ENCODE peak calls at places on chromosomes 4 and X, in four cellular contexts. One of them, this sample, is unnamed.
A peak's percentile ranks its signal among the peaks of the same experiment; 100 is the strongest.

GRCh38 chrX:38086451-38087215 is 80.3 kb downstream of the SYTL5 start:
- DNase-seq in KG1: no peak
- DNase-seq in left colon: no peak
- DNase-seq in amygdala: no peak
- DNase-seq in this sample: no peak

GRCh38 chr4:38581708-38582107 is 82.3 kb upstream of the KLF3 start:
- DNase-seq in amygdala: no peak
- DNase-seq in KG1: no peak
- DNase-seq in left colon: no peak
- DNase-seq in this sample: no peak

GRCh38 chr4:110634320-110635154 is 11.7 kb upstream of the PITX2 start:
- DNase-seq in left colon: no peak
- DNase-seq in KG1: no peak
- DNase-seq in amygdala: no peak
- DNase-seq in this sample: no peak

GRCh38 chr4:148214529-148215166 is 227.6 kb downstream of the NR3C2 start:
- DNase-seq in left colon: no peak
- DNase-seq in KG1: no peak
- DNase-seq in amygdala: no peak
- DNase-seq in this sample: peak; percentile 56

GRCh38 chrX:41259516-41259915 is 74.4 kb upstream of the DDX3X start:
- DNase-seq in left colon: no peak
- DNase-seq in KG1: no peak
- DNase-seq in amygdala: no peak
- DNase-seq in this sample: peak; percentile 54

GRCh38 chr4:26060286-26060685 is 146.3 kb downstream of the SMIM20 start:
- DNase-seq in left colon: no peak
- DNase-seq in KG1: no peak
- DNase-seq in amygdala: no peak
- DNase-seq in this sample: no peak

GRCh38 chr4:18022572-18023039 is 1.1 kb upstream of the LCORL start:
- DNase-seq in KG1: no peak
- DNase-seq in left colon: no peak
- DNase-seq in amygdala: no peak
- DNase-seq in this sample: no peak

GRCh38 chr4:36823199-36823967 is 421.2 kb upstream of the NWD2 start:
- DNase-seq in KG1: no peak
- DNase-seq in amygdala: no peak
- DNase-seq in left colon: no peak
- DNase-seq in this sample: no peak

GRCh38 chrX:39734174-39734776 is 363.5 kb downstream of the BCOR start:
- DNase-seq in amygdala: no peak
- DNase-seq in KG1: no peak
- DNase-seq in left colon: no peak
- DNase-seq in this sample: no peak

GRCh38 chr4:58809948-58810347 is 1699.8 kb upstream of the IGFBP7 start:
- DNase-seq in KG1: no peak
- DNase-seq in left colon: no peak
- DNase-seq in amygdala: no peak
- DNase-seq in this sample: no peak

GRCh38 chr4:3409571-3410091 is 32.1 kb upstream of the HGFAC start:
- DNase-seq in left colon: no peak
- DNase-seq in amygdala: no peak
- DNase-seq in KG1: no peak
- DNase-seq in this sample: no peak

GRCh38 chr4:128322986-128323385 is 35.4 kb upstream of the PGRMC2 start:
- DNase-seq in amygdala: no peak
- DNase-seq in KG1: no peak
- DNase-seq in left colon: no peak
- DNase-seq in this sample: no peak

This sample was measured in pancreas.